ENCODE peak calls at places on chromosomes 3 and 15, in five cellular contexts. One of them, this sample, is unnamed.

GRCh38 chr3:157785071-157785826 is 282.0 kb upstream of the VEPH1 start:
- DNase-seq in left ventricle myocardium inferior: no peak
- DNase-seq in T-cell: no peak
- DNase-seq in WTC11: no peak
- DNase-seq in GM04503: peak; percentile 91
- DNase-seq in this sample: no peak

GRCh38 chr3:184261270-184262165 is at the start of gene CAMK2N2:
- DNase-seq in T-cell: peak; percentile 22
- DNase-seq in GM04503: no peak
- DNase-seq in WTC11: peak; percentile 85
- DNase-seq in left ventricle myocardium inferior: peak; percentile 46
- DNase-seq in this sample: peak; percentile 56

GRCh38 chr3:122890077-122890484 is 95.2 kb downstream of the SLC49A4 start:
- DNase-seq in T-cell: no peak
- DNase-seq in WTC11: peak; percentile 32
- DNase-seq in GM04503: peak; percentile 31
- DNase-seq in left ventricle myocardium inferior: peak; percentile 70
- DNase-seq in this sample: peak; percentile 35

GRCh38 chr3:124856687-124857086 is 30.5 kb downstream of the ITGB5 start:
- DNase-seq in left ventricle myocardium inferior: no peak
- DNase-seq in T-cell: no peak
- DNase-seq in GM04503: no peak
- DNase-seq in WTC11: no peak
- DNase-seq in this sample: no peak

GRCh38 chr15:41773332-41773728 is 954 bp upstream of the MAPKBP1 start:
- DNase-seq in left ventricle myocardium inferior: no peak
- DNase-seq in WTC11: no peak
- DNase-seq in GM04503: no peak
- DNase-seq in T-cell: no peak
- DNase-seq in this sample: no peak

GRCh38 chr15:88256261-88257230 is at the start of gene NTRK3:
- DNase-seq in left ventricle myocardium inferior: no peak
- DNase-seq in T-cell: no peak
- DNase-seq in GM04503: no peak
- DNase-seq in WTC11: peak; percentile 63
- DNase-seq in this sample: peak; percentile 42

GRCh38 chr3:20100106-20100605 is 59.9 kb downstream of the KAT2B start:
- DNase-seq in left ventricle myocardium inferior: no peak
- DNase-seq in T-cell: no peak
- DNase-seq in WTC11: no peak
- DNase-seq in GM04503: no peak
- DNase-seq in this sample: no peak

GRCh38 chr3:169744332-169745054 is 20.4 kb downstream of the TERC start:
- DNase-seq in WTC11: no peak
- DNase-seq in T-cell: no peak
- DNase-seq in left ventricle myocardium inferior: no peak
- DNase-seq in GM04503: no peak
- DNase-seq in this sample: peak; percentile 31

GRCh38 chr3:48273594-48274211 is 32.8 kb downstream of the ZNF589 start:
- DNase-seq in left ventricle myocardium inferior: no peak
- DNase-seq in WTC11: peak; percentile 65
- DNase-seq in T-cell: peak; percentile 40
- DNase-seq in GM04503: no peak
- DNase-seq in this sample: peak; percentile 43

GRCh38 chr15:65659502-65660052 is 37.8 kb downstream of the SLC24A1 start:
- DNase-seq in T-cell: no peak
- DNase-seq in WTC11: no peak
- DNase-seq in left ventricle myocardium inferior: no peak
- DNase-seq in GM04503: no peak
- DNase-seq in this sample: no peak

GRCh38 chr3:46386206-46386605 is 15.5 kb downstream of the CCR5 start:
- DNase-seq in T-cell: no peak
- DNase-seq in left ventricle myocardium inferior: no peak
- DNase-seq in WTC11: no peak
- DNase-seq in GM04503: no peak
- DNase-seq in this sample: no peak

GRCh38 chr3:14482271-14482721 is 57.8 kb downstream of the GRIP2 start:
- DNase-seq in GM04503: no peak
- DNase-seq in left ventricle myocardium inferior: peak; percentile 40
- DNase-seq in T-cell: no peak
- DNase-seq in WTC11: no peak
- DNase-seq in this sample: no peak

This sample was measured in neuronal stem cell.